ENCODE peak calls at places on chromosomes 12 and 14, in ten cellular contexts. V is EL, H is glomerular endothelial cell, K is AG09309, X is Caki2, J is right lobe of liver, F is fibroblast of pulmonary artery, T is transverse colon, I is EH, P is A549. E is an unnamed sample.

GRCh38 chr12:67667276-67668073 is 18.9 kb downstream of the DYRK2 start:
- DNase-seq in V (no peak), H (no peak), K (no peak), X (no peak), J (no peak), F (peak), T (peak), I (peak), P (no peak), E (peak)

GRCh38 chr12:124497039-124497438 is 70.4 kb downstream of the NCOR2 start:
- DNase-seq in V (peak), H (no peak), K (no peak), X (no peak), J (no peak), F (peak), T (no peak), I (peak), P (no peak), E (peak)

GRCh38 chr12:69610729-69611128 is at the start of gene LRRC10:
- DNase-seq in V (no peak), H (no peak), K (no peak), X (no peak), J (no peak), F (no peak), T (no peak), I (no peak), P (no peak), E (no peak)

GRCh38 chr12:117190210-117190781 is at the start of gene FBXO21:
- DNase-seq in V (peak), H (no peak), K (peak), X (peak), J (peak), F (peak), T (peak), I (peak), P (peak), E (peak)

GRCh38 chr12:114131824-114132223 is 165.7 kb upstream of the RBM19 start:
- DNase-seq in V (no peak), H (no peak), K (no peak), X (no peak), J (no peak), F (no peak), T (no peak), I (peak), P (no peak), E (no peak)

GRCh38 chr12:5166976-5167375 is 123.3 kb downstream of the KCNA5 start:
- DNase-seq in V (peak), H (no peak), K (peak), X (peak), J (no peak), F (peak), T (no peak), I (peak), P (no peak), E (peak)

GRCh38 chr12:9810721-9811120 is 16.6 kb upstream of the KLRF1 start:
- DNase-seq in V (no peak), H (no peak), K (no peak), X (no peak), J (no peak), F (no peak), T (no peak), I (no peak), P (no peak), E (peak)

GRCh38 chr12:22334696-22335290 is at the start of gene ST8SIA1:
- DNase-seq in V (peak), H (no peak), K (no peak), X (no peak), J (peak), F (peak), T (peak), I (peak), P (peak), E (peak)

GRCh38 chr14:105397350-105397931 is 897 bp upstream of the TEX22 start:
- DNase-seq in V (no peak), H (no peak), K (no peak), X (no peak), J (peak), F (no peak), T (no peak), I (no peak), P (no peak), E (no peak)

GRCh38 chr14:92866181-92866752 is 56.7 kb upstream of the CHGA start:
- DNase-seq in V (peak), H (no peak), K (no peak), X (no peak), J (no peak), F (no peak), T (no peak), I (peak), P (no peak), E (no peak)